ENCODE peak calls at places on chromosome 5, in five cellular contexts. M is neuronal stem cell, J is H9, X is H1, G is mesenchymal stem cell. B is an unnamed sample. For H3K27me3, the result is how much of the 10 kb centered on the place peaks cover.

GRCh38 chr5:177096162-177097015 is 9.7 kb downstream of the FGFR4 start:
- DNase-seq in J (no peak), M (no peak), X (no peak), G (no peak), B (peak)

GRCh38 chr5:121478636-121479035 is 373.0 kb upstream of the FTMT start:
- DNase-seq in M (no peak), J (no peak), X (no peak), G (no peak), B (no peak)

GRCh38 chr5:132812949-132813598 is at the start of gene SOWAHA:
- DNase-seq in G (no peak), J (peak), M (no peak), X (no peak), B (no peak)

GRCh38 chr5:135087950-135088349 is 53.9 kb upstream of the PITX1 start:
- DNase-seq in X (no peak), M (no peak), G (no peak), J (no peak), B (no peak)

GRCh38 chr5:77893225-77893860 is 117.2 kb upstream of the TBCA start:
- DNase-seq in M (no peak), J (no peak), X (no peak), G (peak), B (peak)

GRCh38 chr5:169350759-169351240 is 49.9 kb upstream of the SLIT3 start:
- DNase-seq in J (no peak), M (no peak), G (peak), X (peak), B (peak)

GRCh38 chr5:107402881-107403280 is 267.9 kb downstream of the EFNA5 start:
- DNase-seq in J (no peak), G (no peak), M (no peak), X (no peak), B (no peak)

GRCh38 chr5:167731951-167732350 is 559.5 kb upstream of the WWC1 start:
- DNase-seq in X (no peak), M (no peak), G (no peak), J (no peak), B (no peak)

GRCh38 chr5:113760486-113760885 is 247.0 kb downstream of the YTHDC2 start:
- DNase-seq in G (no peak), X (no peak), J (no peak), M (no peak), B (no peak)

GRCh38 chr5:136053336-136054121 is 24.7 kb downstream of the TGFBI start:
- DNase-seq in M (no peak), X (no peak), J (no peak), G (peak), B (peak)

GRCh38 chr5:159586941-159587340 is 256.7 kb upstream of the IL12B start:
- DNase-seq in X (no peak), G (no peak), J (no peak), M (no peak), B (no peak)

GRCh38 chr5:150999704-151000452 is 20.5 kb upstream of the GPX3 start:
- DNase-seq in J (peak), G (no peak), M (no peak), X (no peak), B (no peak)

GRCh38 chr5:66494437-66494836 is 101.8 kb upstream of the MAST4 start:
- DNase-seq in X (peak), M (no peak), J (peak), G (no peak), B (no peak)

GRCh38 chr5:41708604-41708940 is 161.7 kb downstream of the OXCT1 start:
- DNase-seq in J (no peak), M (no peak), G (no peak), X (no peak), B (no peak)

GRCh38 chr5:135462304-135462703 is 10.2 kb upstream of the TIFAB start:
- DNase-seq in M (peak), G (peak), J (peak), X (peak), B (peak)

GRCh38 chr5:158786390-158786789 is 313.3 kb downstream of the EBF1 start:
- DNase-seq in G (no peak), X (no peak), M (no peak), J (no peak), B (no peak)

GRCh38 chr5:128782446-128782845 is 182.8 kb upstream of the SLC27A6 start:
- DNase-seq in J (no peak), G (peak), M (no peak), X (no peak), B (no peak)

GRCh38 chr5:169697518-169697890 is 60.4 kb downstream of the DOCK2 start:
- DNase-seq in J (no peak), X (no peak), G (no peak), M (no peak), B (no peak)

GRCh38 chr5:58459276-58459859 is 518 bp downstream of the PLK2 start:
- DNase-seq in M (no peak), G (peak), J (peak), X (no peak), B (peak)

GRCh38 chr5:133469252-133469651 is 143.1 kb downstream of the FSTL4 start:
- DNase-seq in M (no peak), J (no peak), X (no peak), G (no peak), B (no peak)

GRCh38 chr5:350355-350754 is 28.8 kb downstream of the AHRR start:
- DNase-seq in J (peak), G (no peak), X (no peak), M (no peak), B (no peak)

GRCh38 chr5:83077662-83078261 is 415 bp downstream of the XRCC4 start:
- DNase-seq in M (no peak), J (no peak), X (no peak), G (peak), B (peak)

GRCh38 chr5:88979244-88979643 is 96.3 kb upstream of the MEF2C start:
- DNase-seq in J (no peak), X (no peak), G (peak), M (no peak), B (peak)

GRCh38 chr5:108681079-108681921 is 66.4 kb upstream of the FER start:
- DNase-seq in X (no peak), J (no peak), M (peak), G (peak), B (peak)

GRCh38 chr5:134101686-134102439 is 12.6 kb upstream of the TCF7 start:
- DNase-seq in G (peak), X (no peak), J (peak), M (no peak), B (peak)

GRCh38 chr5:87413116-87413645 is 451 bp upstream of the CCNH start:
- DNase-seq in G (no peak), J (no peak), X (no peak), M (no peak), B (no peak)

GRCh38 chr5:135031146-135031812 is 2.7 kb downstream of the PITX1 start:
- DNase-seq in X (no peak), G (peak), J (peak), M (no peak), B (no peak)

GRCh38 chr5:132474881-132475511 is 15.6 kb downstream of the IRF1 start:
- DNase-seq in G (peak), J (peak), X (no peak), M (no peak), B (peak)

GRCh38 chr5:83899351-83899970 is 178.8 kb upstream of the HAPLN1 start:
- DNase-seq in G (no peak), J (no peak), X (no peak), M (no peak), B (no peak)

GRCh38 chr5:172149073-172149472 is 39.0 kb downstream of the STK10 start:
- DNase-seq in M (no peak), G (peak), X (no peak), J (no peak), B (peak)

GRCh38 chr5:157535042-157535865 is 40.3 kb downstream of the ADAM19 start:
- DNase-seq in M (no peak), G (peak), X (no peak), J (no peak), B (no peak)

GRCh38 chr5:57002959-57003485 is 51.1 kb upstream of the MIER3 start:
- DNase-seq in J (no peak), M (no peak), X (no peak), G (no peak), B (peak)

DNA sequence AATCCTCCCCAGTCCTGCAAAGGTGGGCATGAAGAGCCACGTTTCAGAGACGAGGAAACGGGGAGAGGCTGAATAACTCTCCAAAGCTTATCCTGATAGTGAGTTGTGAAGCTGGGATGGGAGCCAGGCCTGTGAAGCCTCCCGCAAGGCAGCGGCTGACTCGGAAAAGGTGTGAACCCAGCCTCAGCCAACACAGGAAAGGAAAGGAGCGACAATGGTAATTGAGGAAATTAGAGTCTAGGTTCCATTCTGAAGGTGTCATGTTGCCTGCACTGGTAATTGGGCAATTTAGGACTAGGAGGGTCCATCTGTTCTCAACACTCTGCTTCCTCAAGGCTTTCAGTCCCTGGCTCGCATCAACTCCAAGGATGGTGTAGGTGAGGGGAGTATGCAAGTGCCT is 83.4 kb downstream of the LIFR start:
- DNase-seq in J (no peak), G (no peak), M (no peak), X (no peak), B (peak)
- H3K27me3 ChIP-seq in J (under half), G (under half), M (under half), X (under half), B (under half)

GRCh38 chr5:72410896-72411295 is 90.7 kb downstream of the PTCD2 start:
- DNase-seq in M (no peak), X (no peak), J (no peak), G (no peak), B (peak)

GRCh38 chr5:72408602-72409001 is 88.4 kb downstream of the PTCD2 start:
- DNase-seq in G (no peak), M (no peak), J (no peak), X (no peak), B (peak)

GRCh38 chr5:72408127-72408526 is 88.0 kb downstream of the PTCD2 start:
- DNase-seq in G (no peak), M (no peak), X (no peak), J (no peak), B (no peak)

GRCh38 chr5:72415926-72416325 is 91.3 kb downstream of the ZNF366 start:
- DNase-seq in J (no peak), G (no peak), X (no peak), M (no peak), B (peak)

GRCh38 chr5:72412283-72413055 is 92.3 kb downstream of the PTCD2 start:
- DNase-seq in X (no peak), G (no peak), J (no peak), M (no peak), B (peak)
- H2BK5ac ChIP-seq in X (no peak), G (no peak), J (no peak), M (no peak), B (peak)

DNA sequence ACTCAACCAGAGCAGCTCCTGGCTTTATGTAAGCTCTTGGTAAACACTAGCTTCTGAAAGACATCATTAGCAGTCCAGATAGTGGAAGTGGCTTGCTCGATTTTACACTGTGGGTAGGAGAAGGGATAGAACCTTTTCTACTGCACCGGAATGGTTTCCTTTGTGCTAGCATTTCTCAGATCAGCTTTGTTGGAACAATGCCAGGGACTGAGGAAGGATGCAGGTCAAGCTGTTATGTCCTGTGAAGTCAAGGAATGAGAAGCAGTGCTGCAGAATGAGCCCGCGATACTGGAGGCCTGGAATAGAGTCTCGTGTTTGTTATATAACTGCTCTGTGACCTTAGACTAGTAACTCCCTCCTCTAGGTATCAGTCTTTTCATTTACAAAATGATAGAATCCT is 233.6 kb downstream of the GABRB2 start:
- DNase-seq in J (no peak), G (no peak), X (no peak), M (no peak), B (no peak)
- H2BK12ac ChIP-seq in J (no peak), G (no peak), X (no peak), M (no peak), B (no peak)

GRCh38 chr5:1563051-1563461 is 39.3 kb upstream of the LPCAT1 start:
- DNase-seq in J (no peak), G (no peak), X (no peak), M (no peak), B (no peak)
- H3K27me3 ChIP-seq in J (under half), G (under half), X (under half), M (under half), B (under half)

GRCh38 chr5:65423623-65424022 is 58.1 kb downstream of the ADAMTS6 start:
- DNase-seq in G (no peak), M (no peak), X (no peak), J (no peak), B (no peak)

DNA sequence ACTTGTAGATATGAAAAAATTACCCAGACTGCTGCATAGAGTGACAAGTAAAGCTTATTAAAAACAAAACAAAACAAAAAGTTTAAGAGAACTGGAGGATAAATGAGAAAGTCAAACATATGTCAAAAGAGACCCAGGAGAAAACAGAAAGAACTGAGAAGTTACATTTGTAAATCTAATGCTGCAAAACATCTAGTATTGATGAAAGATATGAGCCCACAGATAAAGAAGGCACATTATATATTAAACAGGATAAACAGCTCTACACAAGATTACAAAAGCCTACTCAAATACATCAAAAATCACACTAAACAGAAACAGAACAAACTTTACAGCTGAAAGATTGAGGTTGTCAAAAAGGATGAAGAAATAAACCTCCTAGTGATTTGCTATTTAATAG is 55.1 kb downstream of the ADAMTS6 start:
- DNase-seq in M (no peak), J (no peak), X (no peak), G (no peak), B (no peak)
- H2BK5ac ChIP-seq in M (no peak), J (no peak), X (no peak), G (no peak), B (no peak)

GRCh38 chr5:6703791-6704190 is 9.4 kb upstream of the TENT4A start:
- DNase-seq in J (no peak), G (peak), X (no peak), M (no peak), B (no peak)
- H2BK12ac ChIP-seq in J (no peak), G (peak), X (no peak), M (no peak), B (peak)

GRCh38 chr5:3598725-3599282 is 3.2 kb downstream of the IRX1 start:
- DNase-seq in G (no peak), J (peak), X (no peak), M (no peak), B (no peak)
- H3K27me3 ChIP-seq in G (under half), J (half or more), X (half or more), M (under half), B (half or more)